ENCODE peak calls at places on chromosomes 5 and 9, in four cellular contexts. E, Q, I and D are unnamed samples.

GRCh38 chr5:89847743-89848142 is 561.8 kb downstream of the CETN3 start:
- DNase-seq in E (no peak), Q (no peak), I (no peak), D (no peak)

GRCh38 chr5:149381986-149382338 is 2.9 kb upstream of the IL17B start:
- DNase-seq in E (peak), Q (peak), I (peak), D (peak)

GRCh38 chr5:88377705-88378656 is 109.3 kb upstream of the TMEM161B start:
- DNase-seq in E (no peak), Q (no peak), I (no peak), D (no peak)

GRCh38 chr5:12467799-12468198 is 563.6 kb upstream of the CTNND2 start:
- DNase-seq in E (no peak), Q (no peak), I (no peak), D (no peak)

GRCh38 chr9:6334305-6334704 is 6.1 kb downstream of the TPD52L3 start:
- DNase-seq in E (no peak), Q (no peak), I (no peak), D (no peak)

GRCh38 chr9:110351009-110351467 is 13.4 kb upstream of the TXNDC8 start:
- DNase-seq in E (peak), Q (no peak), I (no peak), D (no peak)

GRCh38 chr5:140108093-140109049 is 5.5 kb upstream of the PURA start:
- DNase-seq in E (no peak), Q (peak), I (peak), D (no peak)

GRCh38 chr9:13064676-13065075 is 214.8 kb downstream of the MPDZ start:
- DNase-seq in E (no peak), Q (no peak), I (no peak), D (no peak)

GRCh38 chr5:39775058-39775457 is 350.3 kb upstream of the DAB2 start:
- DNase-seq in E (no peak), Q (no peak), I (no peak), D (no peak)

GRCh38 chr5:95863383-95863757 is 40.8 kb upstream of the GLRX start:
- DNase-seq in E (peak), Q (no peak), I (no peak), D (no peak)

GRCh38 chr5:142036918-142037317 is 24.1 kb upstream of the GNPDA1 start:
- DNase-seq in E (no peak), Q (no peak), I (no peak), D (no peak)

GRCh38 chr9:109914280-109915027 is 134.5 kb downstream of the PALM2AKAP2 start:
- DNase-seq in E (peak), Q (no peak), I (no peak), D (no peak)

GRCh38 chr5:128903550-128903949 is 61.7 kb upstream of the SLC27A6 start:
- DNase-seq in E (no peak), Q (no peak), I (no peak), D (no peak)

GRCh38 chr9:98121096-98121495 is 2.1 kb upstream of the TRIM14 start:
- DNase-seq in E (no peak), Q (no peak), I (no peak), D (no peak)

GRCh38 chr5:81232449-81233079 is 558 bp upstream of the CKMT2 start:
- DNase-seq in E (peak), Q (no peak), I (no peak), D (no peak)

GRCh38 chr5:135602882-135603721 is 24.3 kb upstream of the CXCL14 start:
- DNase-seq in E (no peak), Q (no peak), I (no peak), D (no peak)

GRCh38 chr5:104247260-104247659 is 684.7 kb upstream of the NUDT12 start:
- DNase-seq in E (no peak), Q (no peak), I (no peak), D (no peak)

GRCh38 chr5:115419794-115420585 is 123.5 kb upstream of the CCDC112 start:
- DNase-seq in E (peak), Q (no peak), I (no peak), D (no peak)

GRCh38 chr5:140550147-140551079 is 3.0 kb downstream of the EIF4EBP3 start:
- DNase-seq in E (no peak), Q (no peak), I (no peak), D (no peak)

GRCh38 chr5:125142439-125142838 is 396.0 kb upstream of the ZNF608 start:
- DNase-seq in E (no peak), Q (no peak), I (no peak), D (no peak)

GRCh38 chr5:96434201-96434645 is 1.2 kb upstream of the PCSK1 start:
- DNase-seq in E (peak), Q (peak), I (peak), D (no peak)

GRCh38 chr5:40384782-40385390 is 294.8 kb upstream of the PTGER4 start:
- DNase-seq in E (no peak), Q (no peak), I (no peak), D (no peak)

GRCh38 chr5:154428208-154428607 is 17.6 kb upstream of the SAP30L start:
- DNase-seq in E (no peak), Q (no peak), I (no peak), D (no peak)

GRCh38 chr9:18985464-18985951 is 47.5 kb downstream of the SAXO1 start:
- DNase-seq in E (peak), Q (no peak), I (no peak), D (no peak)

GRCh38 chr5:171681667-171682066 is 104.0 kb upstream of the SMIM23 start:
- DNase-seq in E (no peak), Q (no peak), I (no peak), D (no peak)

GRCh38 chr5:132103380-132103951 is 29.9 kb downstream of the CSF2 start:
- DNase-seq in E (peak), Q (peak), I (no peak), D (peak)

GRCh38 chr5:131525805-131526204 is 109.2 kb downstream of the RAPGEF6 start:
- DNase-seq in E (no peak), Q (no peak), I (no peak), D (no peak)

GRCh38 chr5:149583394-149583793 is 2.1 kb downstream of the ARHGEF37 start:
- DNase-seq in E (peak), Q (no peak), I (no peak), D (no peak)

GRCh38 chr9:111153973-111154590 is 115.8 kb upstream of the LPAR1 start:
- DNase-seq in E (peak), Q (no peak), I (no peak), D (no peak)

GRCh38 chr5:30121092-30121491 is 1072.4 kb upstream of the CDH6 start:
- DNase-seq in E (no peak), Q (no peak), I (no peak), D (no peak)

GRCh38 chr9:130905902-130906726 is 9.5 kb upstream of the QRFP start:
- DNase-seq in E (no peak), Q (no peak), I (no peak), D (no peak)

GRCh38 chr5:130270786-130271185 is 366.5 kb downstream of the CHSY3 start:
- DNase-seq in E (no peak), Q (no peak), I (no peak), D (no peak)

GRCh38 chr5:172548311-172548731 is 92.7 kb upstream of the NEURL1B start:
- DNase-seq in E (no peak), Q (no peak), I (no peak), D (no peak)

GRCh38 chr5:38601843-38602424 is 45.5 kb upstream of the LIFR start:
- DNase-seq in E (peak), Q (no peak), I (no peak), D (no peak)

GRCh38 chr5:143402464-143403356 is 776 bp downstream of the NR3C1 start:
- DNase-seq in E (peak), Q (peak), I (peak), D (peak)